ENCODE peak calls at places on chromosomes 6 and 20, in six cellular contexts. H is heart right ventricle; P is activated CD4-positive, alpha-beta T cell treated with anti-CD3 and anti-CD28 coated beads, Interleukin-2, amount 50 U/mL, for 1 hour; K is activated gamma-delta T cell treated with Interleukin-2 at 50 U/mL for 16 hours; B is stimulated activated naive B cell treated with anti-CD40 and anti-IgM and Interleukin-4, amounts not matched to agents 10 μg/mL and 1 μg/mL and 100 μg/mL, for 72 hours; Z is stimulated activated CD4-positive, alpha-beta T cell treated with anti-CD3 and anti-CD28 coated beads, Interleukin-2, amount 100 ng/mL, for 48 hours. U is an unnamed sample.

GRCh38 chr6:127212376-127212775 is 54.3 kb upstream of the RNF146 start:
- DNase-seq in H (no peak), P (no peak), K (no peak), B (no peak), Z (no peak), U (no peak)

GRCh38 chr6:6631526-6632276 is 43.2 kb downstream of the LY86 start:
- DNase-seq in H (no peak), P (no peak), K (no peak), B (no peak), Z (no peak), U (peak; percentile 11)

GRCh38 chr20:17967595-17968365 is 814 bp downstream of the SNX5 start:
- DNase-seq in H (no peak), P (no peak), K (no peak), B (no peak), Z (no peak), U (peak; percentile 68)

GRCh38 chr20:48716086-48716485 is 111.7 kb downstream of the PREX1 start:
- DNase-seq in H (no peak), P (peak; percentile 25), K (peak; percentile 72), B (no peak), Z (peak; percentile 31), U (no peak)

GRCh38 chr20:19791887-19792286 is 33.8 kb downstream of the RIN2 start:
- DNase-seq in H (no peak), P (no peak), K (no peak), B (no peak), Z (no peak), U (no peak)

GRCh38 chr6:12467706-12468670 is 177.8 kb downstream of the EDN1 start:
- DNase-seq in H (no peak), P (no peak), K (no peak), B (no peak), Z (no peak), U (no peak)

GRCh38 chr6:10719386-10720228 is 3.3 kb upstream of the TMEM14C start:
- DNase-seq in H (peak; percentile 44), P (peak; percentile 12), K (peak; percentile 34), B (peak; percentile 46), Z (no peak), U (peak; percentile 49)

GRCh38 chr6:144737998-144738397 is 452.9 kb downstream of the UTRN start:
- DNase-seq in H (no peak), P (no peak), K (no peak), B (no peak), Z (no peak), U (no peak)

GRCh38 chr20:57663241-57663640 is 43.0 kb upstream of the ZBP1 start:
- DNase-seq in H (no peak), P (no peak), K (no peak), B (no peak), Z (no peak), U (no peak)

GRCh38 chr20:19211661-19212523 is 550 bp upstream of the SLC24A3 start:
- DNase-seq in H (peak; percentile 29), P (no peak), K (no peak), B (no peak), Z (no peak), U (peak; percentile 34)

GRCh38 chr20:35776513-35777101 is 4.8 kb downstream of the PHF20 start:
- DNase-seq in H (peak; percentile 17), P (no peak), K (no peak), B (no peak), Z (no peak), U (peak; percentile 54)

GRCh38 chr20:46118481-46119020 is 437 bp downstream of the CD40 start:
- DNase-seq in H (peak; percentile 46), P (no peak), K (no peak), B (peak; percentile 56), Z (no peak), U (peak; percentile 39)

GRCh38 chr6:40965046-40965445 is 74.0 kb downstream of the UNC5CL start:
- DNase-seq in H (no peak), P (no peak), K (no peak), B (no peak), Z (no peak), U (peak; percentile 67)

GRCh38 chr20:36114707-36115106 is 39.8 kb upstream of the EPB41L1 start:
- DNase-seq in H (no peak), P (no peak), K (no peak), B (no peak), Z (no peak), U (no peak)

GRCh38 chr6:81727876-81728517 is 24.5 kb downstream of the TENT5A start:
- DNase-seq in H (no peak), P (no peak), K (no peak), B (no peak), Z (no peak), U (no peak)

GRCh38 chr6:131627724-131628682 is at the start of gene MED23:
- DNase-seq in H (peak; percentile 95), P (peak; percentile 97), K (peak; percentile 95), B (peak; percentile 95), Z (peak; percentile 99), U (peak; percentile 92)

GRCh38 chr20:5312518-5312917 is 4.2 kb downstream of the PROKR2 start:
- DNase-seq in H (no peak), P (no peak), K (no peak), B (no peak), Z (no peak), U (no peak)

GRCh38 chr6:90080876-90081464 is 186.7 kb downstream of the GJA10 start:
- DNase-seq in H (no peak), P (peak; percentile 59), K (peak; percentile 47), B (peak; percentile 77), Z (peak; percentile 70), U (no peak)

GRCh38 chr6:135066806-135067205 is 12.2 kb upstream of the HBS1L start:
- DNase-seq in H (no peak), P (no peak), K (no peak), B (no peak), Z (no peak), U (no peak)

U was measured in EH.